ENCODE peak calls at places on chromosomes 3 and 15, in five cellular contexts. X is fibroblast of lung, B is HCT116, M is hippocampal formation, N is NAMALWA. P is an unnamed sample.

GRCh38 chr3:100105536-100105935 is 8.8 kb downstream of the FILIP1L start:
- DNase-seq in X (no peak), B (no peak), M (no peak), N (peak), P (no peak)

GRCh38 chr3:156323466-156323865 is 203.1 kb downstream of the KCNAB1 start:
- DNase-seq in X (no peak), B (no peak), M (no peak), N (no peak), P (no peak)

GRCh38 chr15:32652178-32652577 is 10.7 kb downstream of the SCG5 start:
- DNase-seq in X (no peak), B (no peak), M (no peak), N (no peak), P (no peak)

GRCh38 chr3:156751461-156752025 is 74.6 kb upstream of the LEKR1 start:
- DNase-seq in X (peak), B (no peak), M (no peak), N (no peak), P (peak)

GRCh38 chr15:67116742-67117141 is 51.3 kb downstream of the SMAD3 start:
- DNase-seq in X (no peak), B (no peak), M (no peak), N (no peak), P (no peak)

GRCh38 chr3:54188176-54188791 is 65.9 kb downstream of the CACNA2D3 start:
- DNase-seq in X (peak), B (peak), M (no peak), N (peak), P (peak)

GRCh38 chr15:93107646-93108045 is 18.6 kb upstream of the RGMA start:
- DNase-seq in X (no peak), B (no peak), M (no peak), N (no peak), P (no peak)

GRCh38 chr3:74832925-74833324 is 218.5 kb upstream of the CNTN3 start:
- DNase-seq in X (no peak), B (no peak), M (no peak), N (no peak), P (no peak)

GRCh38 chr15:39608185-39608584 is 27.3 kb downstream of the THBS1 start:
- DNase-seq in X (no peak), B (no peak), M (no peak), N (no peak), P (no peak)

GRCh38 chr3:110583373-110583935 is 488.2 kb upstream of the NECTIN3 start:
- DNase-seq in X (peak), B (peak), M (no peak), N (no peak), P (no peak)

GRCh38 chr3:64343692-64344440 is 118.6 kb upstream of the PRICKLE2 start:
- DNase-seq in X (no peak), B (no peak), M (no peak), N (no peak), P (no peak)

GRCh38 chr3:71395927-71396695 is 187.4 kb downstream of the FOXP1 start:
- DNase-seq in X (peak), B (no peak), M (no peak), N (no peak), P (peak)

GRCh38 chr3:126098391-126098858 is 14.5 kb upstream of the SLC41A3 start:
- DNase-seq in X (no peak), B (no peak), M (no peak), N (no peak), P (no peak)

GRCh38 chr3:61574854-61575253 is 13.5 kb downstream of the PTPRG start:
- DNase-seq in X (peak), B (no peak), M (no peak), N (no peak), P (peak)

GRCh38 chr15:26974120-26974780 is 3.3 kb downstream of the GABRG3 start:
- DNase-seq in X (peak), B (no peak), M (peak), N (peak), P (no peak)

GRCh38 chr3:69439683-69440270 is 53.9 kb upstream of the FRMD4B start:
- DNase-seq in X (peak), B (peak), M (peak), N (peak), P (no peak)

GRCh38 chr3:53180305-53181023 is 19.5 kb downstream of the PRKCD start:
- DNase-seq in X (no peak), B (no peak), M (no peak), N (peak), P (no peak)

GRCh38 chr15:51736646-51737537 is 563 bp downstream of the LYSMD2 start:
- DNase-seq in X (peak), B (no peak), M (no peak), N (peak), P (no peak)

GRCh38 chr3:42803800-42804112 is 534 bp downstream of the HIGD1A start:
- DNase-seq in X (no peak), B (no peak), M (peak), N (peak), P (no peak)

GRCh38 chr3:53225181-53225580 is 30.6 kb downstream of the TKT start:
- DNase-seq in X (no peak), B (no peak), M (no peak), N (no peak), P (no peak)

GRCh38 chr15:47719730-47720129 is 2.4 kb downstream of the SEMA6D start:
- DNase-seq in X (peak), B (no peak), M (peak), N (no peak), P (no peak)

GRCh38 chr3:143628971-143629370 is 219.3 kb downstream of the SLC9A9 start:
- DNase-seq in X (peak), B (no peak), M (no peak), N (no peak), P (no peak)

GRCh38 chr15:43293402-43293801 is 26.7 kb upstream of the TGM5 start:
- DNase-seq in X (no peak), B (no peak), M (no peak), N (no peak), P (no peak)

GRCh38 chr3:126715432-126715831 is 11.4 kb downstream of the CHCHD6 start:
- DNase-seq in X (no peak), B (no peak), M (no peak), N (no peak), P (no peak)

GRCh38 chr3:37256447-37256846 is 82.1 kb upstream of the LRRFIP2 start:
- DNase-seq in X (no peak), B (no peak), M (no peak), N (peak), P (no peak)

GRCh38 chr15:77985931-77986480 is 91.5 kb downstream of the TBC1D2B start:
- DNase-seq in X (no peak), B (no peak), M (no peak), N (no peak), P (no peak)

GRCh38 chr3:125374501-125374995 is 577 bp downstream of the ZNF148 start:
- DNase-seq in X (peak), B (no peak), M (peak), N (peak), P (no peak)

GRCh38 chr15:90211440-90212168 is 10.5 kb downstream of the SEMA4B start:
- DNase-seq in X (peak), B (peak), M (no peak), N (no peak), P (no peak)

GRCh38 chr3:56810912-56811544 is 9.3 kb upstream of the ARHGEF3 start:
- DNase-seq in X (no peak), B (no peak), M (no peak), N (no peak), P (no peak)

GRCh38 chr15:52537459-52537858 is 8.8 kb upstream of the MYO5A start:
- DNase-seq in X (no peak), B (no peak), M (no peak), N (no peak), P (no peak)

GRCh38 chr3:65758871-65759598 is 279.7 kb downstream of the MAGI1 start:
- DNase-seq in X (peak), B (no peak), M (peak), N (no peak), P (no peak)

GRCh38 chr15:44532689-44533088 is 4.3 kb upstream of the EIF3J start:
- DNase-seq in X (no peak), B (no peak), M (no peak), N (peak), P (no peak)

GRCh38 chr3:124878561-124879394 is 8.4 kb downstream of the ITGB5 start:
- DNase-seq in X (peak), B (peak), M (peak), N (no peak), P (peak)

GRCh38 chr3:4656059-4656458 is 162.9 kb downstream of the ITPR1 start:
- DNase-seq in X (peak), B (peak), M (peak), N (peak), P (peak)

GRCh38 chr3:169644750-169645149 is 18.8 kb downstream of the MECOM start:
- DNase-seq in X (no peak), B (no peak), M (no peak), N (no peak), P (no peak)

GRCh38 chr3:159937561-159937960 is 51.1 kb upstream of the IL12A start:
- DNase-seq in X (no peak), B (no peak), M (no peak), N (no peak), P (no peak)

GRCh38 chr3:13950042-13950441 is 70.2 kb upstream of the WNT7A start:
- DNase-seq in X (no peak), B (no peak), M (no peak), N (no peak), P (no peak)

GRCh38 chr3:59611649-59612431 is 562.0 kb upstream of the CFAP20DC start:
- DNase-seq in X (no peak), B (no peak), M (no peak), N (no peak), P (no peak)

GRCh38 chr3:173584834-173585831 is 187.6 kb downstream of the NLGN1 start:
- DNase-seq in X (peak), B (no peak), M (peak), N (no peak), P (peak)

GRCh38 chr15:79824321-79824720 is 72.5 kb downstream of the MTHFS start:
- DNase-seq in X (no peak), B (no peak), M (no peak), N (no peak), P (no peak)